ENCODE peak calls at places on chromosome 20, in eight cellular contexts. K, V, X, D, B, F, I and H are unnamed samples.

GRCh38 chr20:10309326-10309725 is 90.7 kb downstream of the SNAP25 start:
- DNase-seq in K (peak; percentile 95), V (no peak), X (no peak), D (no peak), B (peak; percentile 94), F (peak; percentile 21), I (no peak), H (peak; percentile 76)

GRCh38 chr20:19824861-19825260 is 66.8 kb downstream of the RIN2 start:
- DNase-seq in K (no peak), V (no peak), X (no peak), D (no peak), B (no peak), F (no peak), I (no peak), H (no peak)

GRCh38 chr20:19405958-19406357 is 193.5 kb downstream of the SLC24A3 start:
- DNase-seq in K (no peak), V (no peak), X (no peak), D (no peak), B (no peak), F (no peak), I (no peak), H (no peak)

GRCh38 chr20:10316582-10316981 is 98.0 kb downstream of the SNAP25 start:
- DNase-seq in K (no peak), V (peak; percentile 7), X (no peak), D (no peak), B (no peak), F (peak; percentile 8), I (no peak), H (no peak)

GRCh38 chr20:37492096-37492625 is 28.9 kb upstream of the NNAT start:
- DNase-seq in K (no peak), V (peak; percentile 48), X (no peak), D (no peak), B (no peak), F (no peak), I (no peak), H (no peak)

GRCh38 chr20:31830406-31830981 is 11.3 kb downstream of the MYLK2 start:
- DNase-seq in K (no peak), V (no peak), X (no peak), D (no peak), B (no peak), F (no peak), I (no peak), H (no peak)

GRCh38 chr20:21521596-21522478 is 8.0 kb upstream of the NKX2-2 start:
- DNase-seq in K (no peak), V (no peak), X (no peak), D (no peak), B (no peak), F (no peak), I (peak; percentile 11), H (no peak)

GRCh38 chr20:38951611-38952010 is 10.5 kb upstream of the DHX35 start:
- DNase-seq in K (no peak), V (no peak), X (no peak), D (no peak), B (no peak), F (no peak), I (no peak), H (no peak)

GRCh38 chr20:62797671-62798532 is 1.6 kb downstream of the MRGBP start:
- DNase-seq in K (no peak), V (no peak), X (no peak), D (no peak), B (no peak), F (no peak), I (no peak), H (no peak)

GRCh38 chr20:4817230-4817671 is 95.5 kb downstream of the PRND start:
- DNase-seq in K (no peak), V (no peak), X (no peak), D (no peak), B (peak; percentile 55), F (peak; percentile 88), I (no peak), H (no peak)

GRCh38 chr20:63177785-63178444 is 38.0 kb downstream of the YTHDF1 start:
- DNase-seq in K (no peak), V (no peak), X (no peak), D (no peak), B (no peak), F (no peak), I (no peak), H (no peak)

GRCh38 chr20:1816384-1817381 is 78.5 kb upstream of the SIRPA start:
- DNase-seq in K (peak; percentile 81), V (peak; percentile 81), X (no peak), D (peak; percentile 56), B (peak; percentile 93), F (peak; percentile 83), I (no peak), H (no peak)